ENCODE peak calls at places on chromosomes 11 and 22, in ten cellular contexts. V, Z, U, T, I, M, O, X, E and A are unnamed samples.

GRCh38 chr11:88494857-88495256 is 157.3 kb upstream of the CTSC start:
- DNase-seq in Z (no peak), T (no peak), E (no peak), I (no peak), O (no peak), M (no peak), X (no peak), V (no peak), U (peak; percentile 24), A (no peak)

GRCh38 chr22:17234144-17234623 is 14.9 kb upstream of the ADA2 start:
- DNase-seq in O (no peak), X (no peak), E (no peak), M (no peak), U (peak; percentile 17), V (peak; percentile 53), I (peak; percentile 27), T (peak; percentile 36), Z (no peak), A (no peak)

GRCh38 chr22:17917490-17917983 is 106.8 kb downstream of the MICAL3 start:
- DNase-seq in X (peak; percentile 89), V (peak; percentile 87), I (no peak), M (no peak), Z (no peak), T (peak; percentile 73), O (no peak), U (no peak), E (no peak), A (no peak)

GRCh38 chr11:43124272-43124920 is 187.4 kb upstream of the API5 start:
- DNase-seq in O (no peak), Z (no peak), T (no peak), X (no peak), I (no peak), V (no peak), E (no peak), M (no peak), U (no peak), A (no peak)

GRCh38 chr11:119445850-119446249 is 22.9 kb upstream of the THY1 start:
- DNase-seq in I (no peak), M (no peak), T (no peak), O (no peak), V (no peak), X (no peak), U (peak; percentile 16), E (no peak), Z (no peak), A (no peak)

GRCh38 chr11:83033972-83034672 is 37.6 kb downstream of the RAB30 start:
- DNase-seq in U (peak; percentile 85), Z (no peak), X (peak; percentile 63), O (no peak), M (no peak), V (no peak), E (no peak), T (peak; percentile 78), I (peak; percentile 95), A (peak; percentile 54)

GRCh38 chr22:43000441-43001175 is 14.3 kb downstream of the PACSIN2 start:
- DNase-seq in U (peak; percentile 34), Z (no peak), O (no peak), V (no peak), E (no peak), I (peak; percentile 71), X (no peak), M (no peak), T (no peak), A (no peak)

GRCh38 chr11:87213444-87213843 is 175.7 kb downstream of the TMEM135 start:
- DNase-seq in T (no peak), M (no peak), V (no peak), E (no peak), Z (no peak), X (no peak), O (no peak), U (no peak), I (no peak), A (no peak)

GRCh38 chr11:63919267-63920125 is 2.5 kb upstream of the RCOR2 start:
- DNase-seq in X (peak; percentile 50), I (peak; percentile 46), V (no peak), E (no peak), T (peak; percentile 69), U (no peak), Z (peak; percentile 53), M (no peak), O (peak; percentile 86), A (no peak)

GRCh38 chr22:22408731-22409696 is 99.5 kb downstream of the ZNF280B start:
- DNase-seq in O (no peak), V (no peak), T (no peak), U (peak; percentile 6), E (no peak), M (no peak), I (peak; percentile 17), Z (no peak), X (peak; percentile 42), A (no peak)

GRCh38 chr11:1178906-1179305 is 21.2 kb downstream of the MUC5AC start:
- DNase-seq in T (peak; percentile 40), X (no peak), Z (no peak), O (peak; percentile 50), V (no peak), M (no peak), I (no peak), E (no peak), U (no peak), A (no peak)

GRCh38 chr22:46300491-46300890 is 3.8 kb downstream of the GTSE1 start:
- DNase-seq in I (no peak), Z (no peak), E (no peak), X (no peak), O (peak; percentile 27), M (no peak), V (peak; percentile 55), T (peak; percentile 13), U (no peak), A (no peak)

GRCh38 chr11:125902315-125902926 is 585 bp downstream of the PUS3 start:
- DNase-seq in V (no peak), O (no peak), U (peak; percentile 9), Z (no peak), I (peak; percentile 6), T (no peak), M (no peak), X (no peak), E (no peak), A (no peak)

GRCh38 chr11:66336234-66337102 is at the start of gene RIN1:
- DNase-seq in X (peak; percentile 71), U (peak; percentile 96), O (peak; percentile 74), I (peak; percentile 100), T (peak; percentile 82), Z (peak; percentile 70), M (no peak), V (peak; percentile 87), E (peak; percentile 93), A (peak; percentile 66)

GRCh38 chr22:50507421-50507990 is at the start of gene LMF2:
- DNase-seq in T (peak; percentile 96), X (peak; percentile 95), Z (peak; percentile 98), M (no peak), U (no peak), O (peak; percentile 95), I (no peak), E (no peak), V (peak; percentile 99), A (peak; percentile 98)

GRCh38 chr11:132186193-132186592 is 815.8 kb downstream of the NTM start:
- DNase-seq in T (no peak), V (no peak), I (no peak), E (no peak), M (no peak), X (no peak), Z (no peak), O (no peak), U (no peak), A (no peak)

GRCh38 chr11:132187814-132188213 is 817.4 kb downstream of the NTM start:
- DNase-seq in V (no peak), M (no peak), X (no peak), U (peak; percentile 2), Z (no peak), T (no peak), O (no peak), I (no peak), E (no peak), A (no peak)

GRCh38 chr11:132184079-132184478 is 813.7 kb downstream of the NTM start:
- DNase-seq in Z (no peak), E (no peak), T (no peak), U (no peak), I (no peak), O (no peak), X (no peak), V (no peak), M (no peak), A (no peak)

GRCh38 chr11:132187391-132187790 is 817.0 kb downstream of the NTM start:
- DNase-seq in I (no peak), U (no peak), O (no peak), V (no peak), M (no peak), Z (no peak), E (no peak), X (no peak), T (no peak), A (no peak)

DNA sequence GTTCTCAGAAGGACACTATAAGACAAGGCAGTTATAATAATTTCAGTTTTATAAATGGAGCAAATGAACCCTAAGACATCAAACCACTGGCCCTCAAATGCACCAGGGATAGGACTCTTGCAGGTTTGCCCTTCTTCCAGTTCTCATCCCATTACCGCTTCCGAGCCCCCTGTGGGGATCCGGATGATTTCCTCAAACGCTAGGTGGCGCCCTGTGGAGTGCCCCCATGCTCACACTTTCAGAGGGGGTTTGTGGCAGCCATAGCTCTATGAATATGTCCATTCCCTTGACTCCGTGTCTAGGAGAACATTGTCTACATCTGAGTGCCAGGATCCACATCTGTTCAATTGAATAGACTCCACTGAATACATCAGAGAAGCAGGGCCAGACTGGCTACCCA is 816.3 kb downstream of the NTM start:
- DNase-seq in T (no peak), U (no peak), O (no peak), V (no peak), Z (no peak), X (no peak), E (no peak), M (no peak), I (no peak), A (no peak)
- H3K4me3 ChIP-seq in T (no peak overlapping the region), U (no peak overlapping the region), O (no peak overlapping the region), V (no peak overlapping the region), Z (no peak overlapping the region), X (no peak overlapping the region), E (no peak overlapping the region), M (no peak overlapping the region), I (no peak overlapping the region), A (no peak overlapping the region)

GRCh38 chr11:57312511-57313021 is 12.2 kb downstream of the TNKS1BP1 start:
- DNase-seq in U (no peak), Z (peak; percentile 47), I (no peak), M (no peak), V (peak; percentile 62), E (no peak), X (no peak), O (no peak), T (peak; percentile 60), A (no peak)
- TF ChIP-seq CTCF in U (no peak), Z (no peak), I (no peak), M (no peak), V (no peak), E (no peak), X (no peak), O (no peak), T (no peak), A (no peak)

GRCh38 chr11:129721685-129722084 is 94.0 kb upstream of the TMEM45B start:
- DNase-seq in O (no peak), I (no peak), Z (no peak), X (no peak), T (no peak), E (peak; percentile 18), V (no peak), M (no peak), U (no peak), A (no peak)
- H3K4me3 ChIP-seq in O (no peak overlapping the region), I (no peak overlapping the region), Z (no peak overlapping the region), X (no peak overlapping the region), T (no peak overlapping the region), E (no peak overlapping the region), V (no peak overlapping the region), M (no peak overlapping the region), U (no peak overlapping the region), A (no peak overlapping the region)

GRCh38 chr11:5383576-5383975 is at the start of gene OR51M1:
- DNase-seq in I (no peak), M (no peak), T (no peak), X (no peak), O (no peak), U (no peak), V (no peak), Z (no peak), E (no peak), A (no peak)
- TF ChIP-seq CTCF in I (no peak), M (no peak), T (no peak), X (no peak), O (no peak), U (no peak), V (no peak), Z (no peak), E (no peak), A (no peak)